ENCODE peak calls at places on chromosomes 1 and 21, in eight cellular contexts. I is astrocyte; D is CD8-positive, alpha-beta T cell; Y is PC-3; V is tibial nerve; F is esophagus squamous epithelium; L is breast epithelium; R is uterus. K is an unnamed sample.

GRCh38 chr1:170791941-170792340 is 128.0 kb downstream of the PRRX1 start:
- DNase-seq in F (no peak), R (no peak), V (no peak), D (no peak), Y (no peak), L (no peak), I (no peak), K (no peak)

GRCh38 chr1:41440321-41441090 is 44.0 kb downstream of the EDN2 start:
- DNase-seq in F (no peak), V (no peak), D (no peak), I (no peak), Y (no peak), L (no peak), R (no peak), K (no peak)

GRCh38 chr1:12622506-12622905 is 4.5 kb upstream of the DHRS3 start:
- DNase-seq in V (no peak), Y (no peak), D (no peak), L (no peak), R (peak), F (no peak), I (no peak), K (no peak)

GRCh38 chr1:46394872-46395465 is 852 bp downstream of the FAAH start:
- DNase-seq in L (no peak), F (no peak), D (no peak), I (no peak), R (peak), V (peak), Y (no peak), K (no peak)

GRCh38 chr1:242005866-242006565 is 7.1 kb upstream of the MAP1LC3C start:
- DNase-seq in D (no peak), V (no peak), I (peak), Y (peak), R (no peak), F (no peak), L (no peak), K (no peak)

GRCh38 chr21:45982758-45983731 is 1.5 kb downstream of the COL6A1 start:
- DNase-seq in D (no peak), I (no peak), F (no peak), Y (peak), L (peak), R (peak), V (no peak), K (no peak)

GRCh38 chr1:54037476-54037875 is 15.5 kb downstream of the TMEM59 start:
- DNase-seq in I (peak), F (no peak), L (no peak), R (no peak), V (no peak), Y (peak), D (no peak), K (no peak)

GRCh38 chr1:164440222-164440621 is 118.8 kb upstream of the PBX1 start:
- DNase-seq in D (no peak), V (no peak), L (no peak), I (peak), F (no peak), R (peak), Y (peak), K (peak)

GRCh38 chr1:15384301-15384901 is 25.3 kb upstream of the EFHD2 start:
- DNase-seq in F (no peak), D (no peak), I (peak), R (no peak), V (no peak), Y (no peak), L (no peak), K (peak)

GRCh38 chr1:93556291-93556690 is 108.4 kb downstream of the FNBP1L start:
- DNase-seq in V (no peak), Y (no peak), I (no peak), L (no peak), F (no peak), D (no peak), R (no peak), K (no peak)

GRCh38 chr1:9321480-9321849 is 28.8 kb downstream of the SPSB1 start:
- DNase-seq in Y (no peak), F (no peak), R (no peak), L (no peak), V (no peak), D (no peak), I (peak), K (no peak)

GRCh38 chr1:241518447-241519307 is 878 bp downstream of the FH start:
- DNase-seq in Y (peak), V (no peak), L (no peak), D (peak), I (peak), R (no peak), F (no peak), K (peak)

GRCh38 chr1:31299365-31299764 is 2.5 kb downstream of the ZCCHC17 start:
- DNase-seq in L (no peak), D (no peak), F (no peak), I (peak), Y (peak), R (no peak), V (no peak), K (no peak)

GRCh38 chr1:19210772-19211549 is 895 bp upstream of the UBR4 start:
- DNase-seq in V (no peak), L (no peak), F (no peak), D (no peak), I (peak), R (no peak), Y (peak), K (no peak)

DNA sequence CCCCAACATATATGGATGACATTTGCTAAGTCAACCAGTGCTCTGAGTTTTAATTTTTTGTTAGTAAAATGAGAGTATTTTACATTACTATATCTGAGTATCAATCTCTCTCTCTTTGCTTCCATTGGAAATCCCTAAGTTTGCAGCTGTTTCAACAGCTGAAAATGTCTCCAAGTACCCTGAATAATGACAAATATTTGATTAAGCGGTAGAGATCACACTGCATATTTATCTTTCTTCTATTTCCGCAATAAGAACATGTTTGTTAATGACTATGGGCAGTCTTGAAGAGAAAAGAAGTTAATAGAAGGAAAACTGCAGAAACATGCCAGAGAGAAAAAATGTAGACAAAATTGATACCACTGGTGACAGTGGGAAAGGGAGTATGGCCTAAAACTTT is 1117.5 kb downstream of the NCAM2 start:
- DNase-seq in D (no peak), I (no peak), V (no peak), F (no peak), R (no peak), L (no peak), Y (no peak), K (no peak)
- H3K27ac ChIP-seq in D (no peak), I (no peak), V (no peak), F (no peak), R (no peak), L (no peak), Y (no peak), K (no peak)

GRCh38 chr1:24468605-24469004 is 34.0 kb upstream of the RCAN3 start:
- DNase-seq in R (no peak), L (no peak), V (no peak), Y (no peak), D (no peak), F (no peak), I (no peak), K (no peak)

GRCh38 chr1:24465099-24465498 is 37.5 kb upstream of the RCAN3 start:
- DNase-seq in R (no peak), V (no peak), D (no peak), L (no peak), Y (no peak), F (no peak), I (no peak), K (no peak)

GRCh38 chr1:24464378-24464770 is 38.3 kb upstream of the RCAN3 start:
- DNase-seq in I (peak), L (no peak), D (no peak), Y (no peak), F (no peak), R (no peak), V (no peak), K (no peak)

GRCh38 chr1:24463756-24464377 is 38.8 kb upstream of the RCAN3 start:
- DNase-seq in F (no peak), D (no peak), L (no peak), Y (no peak), V (no peak), R (no peak), I (no peak), K (no peak)

GRCh38 chr1:24465638-24466037 is 37.0 kb upstream of the RCAN3 start:
- DNase-seq in Y (no peak), L (no peak), F (no peak), R (no peak), I (no peak), D (no peak), V (no peak), K (no peak)
- H3K27ac ChIP-seq in Y (no peak), L (no peak), F (no peak), R (no peak), I (no peak), D (no peak), V (no peak), K (no peak)

GRCh38 chr1:211939876-211940468 is 95.4 kb downstream of the INTS7 start:
- DNase-seq in R (no peak), V (no peak), Y (no peak), D (no peak), F (no peak), L (no peak), I (no peak), K (no peak)

GRCh38 chr1:211938473-211939080 is 96.8 kb downstream of the INTS7 start:
- DNase-seq in D (no peak), V (no peak), F (no peak), L (no peak), Y (no peak), I (no peak), R (no peak), K (no peak)

GRCh38 chr1:211934315-211934714 is 101.0 kb downstream of the INTS7 start:
- DNase-seq in R (no peak), V (no peak), F (no peak), D (no peak), I (no peak), Y (no peak), L (no peak), K (no peak)

GRCh38 chr1:211932581-211933010 is 102.0 kb upstream of the LPGAT1 start:
- DNase-seq in F (no peak), I (no peak), D (no peak), L (no peak), R (no peak), Y (no peak), V (no peak), K (no peak)

GRCh38 chr1:211935448-211935970 is 99.8 kb downstream of the INTS7 start:
- DNase-seq in F (no peak), V (no peak), R (no peak), D (no peak), I (no peak), L (no peak), Y (no peak), K (no peak)
- H3K27ac ChIP-seq in F (no peak), V (no peak), R (no peak), D (no peak), I (no peak), L (no peak), Y (no peak), K (no peak)

DNA sequence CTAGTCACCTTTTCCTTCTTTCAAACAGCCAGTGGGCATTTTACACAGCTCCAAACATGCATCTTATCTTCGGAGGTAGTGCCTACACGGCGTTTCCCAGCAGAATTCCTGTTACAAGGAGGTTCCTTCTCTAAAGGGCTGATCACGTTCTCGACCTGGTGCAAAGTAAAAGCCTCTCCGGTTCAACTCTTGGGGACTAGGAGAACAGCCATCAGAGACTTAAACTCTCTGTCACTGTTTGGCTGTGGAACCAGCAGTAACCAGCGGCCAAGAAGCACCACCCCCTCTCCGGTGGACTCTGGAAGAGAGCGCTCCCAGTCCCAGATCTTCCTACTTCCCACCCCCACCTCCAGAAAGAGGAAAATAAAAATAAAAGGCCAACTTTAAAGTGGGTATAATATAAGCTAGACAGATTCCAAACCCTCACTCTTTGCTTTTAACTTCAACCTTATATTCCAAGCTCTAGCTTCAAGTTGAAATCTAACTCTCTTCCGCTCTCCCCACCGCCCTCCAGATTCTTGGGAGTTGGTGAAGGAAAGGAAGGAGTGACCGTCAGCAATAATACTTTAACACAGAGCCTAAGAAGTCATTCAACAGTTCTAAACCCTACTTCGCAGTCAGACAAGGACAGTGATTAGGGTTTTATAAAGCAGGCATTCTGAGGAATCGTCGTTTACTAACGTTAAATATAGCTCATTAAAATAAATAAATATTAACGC is 2.9 kb downstream of the BRINP3 start:
- DNase-seq in L (no peak), D (no peak), Y (no peak), I (no peak), V (no peak), F (no peak), R (no peak), K (no peak)
- H3K27ac ChIP-seq in L (no peak), D (no peak), Y (no peak), I (no peak), V (peak), F (no peak), R (no peak), K (peak)

GRCh38 chr1:112389689-112390088 is 6.3 kb upstream of the CTTNBP2NL start:
- DNase-seq in L (no peak), F (no peak), V (no peak), R (no peak), D (no peak), Y (no peak), I (no peak), K (no peak)

GRCh38 chr1:112391603-112391940 is 4.4 kb upstream of the CTTNBP2NL start:
- DNase-seq in L (no peak), F (no peak), R (no peak), Y (no peak), I (no peak), V (no peak), D (no peak), K (no peak)

GRCh38 chr1:112393634-112393976 is 2.4 kb upstream of the CTTNBP2NL start:
- DNase-seq in D (no peak), Y (peak), V (no peak), I (no peak), L (no peak), F (no peak), R (peak), K (no peak)

GRCh38 chr1:112388436-112388835 is 7.6 kb upstream of the CTTNBP2NL start:
- DNase-seq in R (no peak), F (no peak), I (peak), D (no peak), V (no peak), L (no peak), Y (no peak), K (no peak)

DNA sequence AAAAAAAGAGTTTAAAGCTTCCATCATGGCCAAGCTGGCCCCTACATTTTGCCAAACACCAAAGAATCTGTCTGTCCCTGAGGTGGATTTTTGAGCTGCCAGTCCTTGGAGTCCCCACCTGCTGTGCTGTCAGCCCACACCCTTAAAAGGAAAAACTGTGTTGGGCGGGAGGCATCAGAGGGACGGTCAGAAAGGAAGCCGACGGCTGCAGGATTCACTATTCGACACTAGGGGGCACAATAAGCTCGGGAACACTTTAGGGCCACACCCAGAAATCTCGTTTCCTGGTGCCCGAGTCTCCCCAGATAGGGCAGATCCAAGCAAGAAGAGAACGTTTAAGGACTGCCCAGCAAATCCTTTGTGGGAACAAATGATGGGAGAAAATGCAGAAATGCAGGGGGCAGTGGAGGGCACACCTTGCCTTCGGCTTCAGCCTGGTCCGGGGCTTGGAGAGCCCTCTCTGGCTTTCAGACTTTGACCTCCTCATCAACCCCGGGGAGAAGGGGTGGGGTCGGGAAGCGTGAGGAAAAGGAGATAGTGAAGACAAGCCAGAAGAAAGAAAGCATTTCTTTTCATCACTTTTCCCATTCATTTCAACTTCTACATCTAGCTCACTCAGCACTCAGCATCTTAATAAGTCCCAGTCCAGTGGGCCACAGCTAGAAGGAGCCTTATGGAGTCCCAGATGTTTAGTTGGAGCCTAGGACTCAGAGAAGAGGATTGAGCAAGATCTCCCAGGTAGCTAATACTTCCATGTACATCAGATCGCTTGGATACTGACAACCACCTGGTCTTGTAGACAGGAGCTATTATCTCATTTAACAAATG is 5.0 kb upstream of the CTTNBP2NL start:
- DNase-seq in I (peak), V (peak), R (peak), D (peak), Y (peak), L (peak), F (peak), K (peak)
- H3K27ac ChIP-seq in I (peak), V (peak), R (peak), D (no peak), Y (peak), L (peak), F (peak), K (peak)

DNA sequence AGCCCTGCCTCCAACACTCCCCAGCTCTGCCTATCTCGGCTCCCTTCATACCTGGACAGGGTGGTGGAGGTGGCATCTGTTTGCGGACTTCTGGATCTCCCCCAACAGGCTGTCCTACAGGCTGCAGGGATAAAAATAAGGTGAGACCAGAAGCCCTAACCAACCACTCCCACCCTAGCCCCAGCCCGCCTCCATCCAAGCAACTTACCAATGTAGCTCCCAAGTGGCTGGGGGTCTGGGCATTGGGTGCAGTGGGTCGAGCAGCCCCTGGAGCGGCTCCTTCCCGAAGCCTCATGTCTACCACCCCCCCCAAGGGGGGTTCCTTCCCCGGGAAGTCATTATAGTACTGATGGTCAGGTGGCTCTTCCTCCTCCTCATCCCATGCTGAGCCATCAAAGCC is 4.4 kb downstream of the SHC1 start:
- DNase-seq in F (no peak), I (no peak), Y (no peak), V (no peak), R (no peak), L (no peak), D (no peak), K (no peak)
- H3K27ac ChIP-seq in F (no peak), I (no peak), Y (no peak), V (no peak), R (no peak), L (peak), D (no peak), K (no peak)

GRCh38 chr1:205208805-205209204 is 2.7 kb downstream of the DSTYK start:
- DNase-seq in V (no peak), Y (no peak), L (no peak), F (no peak), I (no peak), D (no peak), R (no peak), K (no peak)
- H3K27ac ChIP-seq in V (no peak), Y (no peak), L (no peak), F (no peak), I (no peak), D (no peak), R (no peak), K (no peak)

DNA sequence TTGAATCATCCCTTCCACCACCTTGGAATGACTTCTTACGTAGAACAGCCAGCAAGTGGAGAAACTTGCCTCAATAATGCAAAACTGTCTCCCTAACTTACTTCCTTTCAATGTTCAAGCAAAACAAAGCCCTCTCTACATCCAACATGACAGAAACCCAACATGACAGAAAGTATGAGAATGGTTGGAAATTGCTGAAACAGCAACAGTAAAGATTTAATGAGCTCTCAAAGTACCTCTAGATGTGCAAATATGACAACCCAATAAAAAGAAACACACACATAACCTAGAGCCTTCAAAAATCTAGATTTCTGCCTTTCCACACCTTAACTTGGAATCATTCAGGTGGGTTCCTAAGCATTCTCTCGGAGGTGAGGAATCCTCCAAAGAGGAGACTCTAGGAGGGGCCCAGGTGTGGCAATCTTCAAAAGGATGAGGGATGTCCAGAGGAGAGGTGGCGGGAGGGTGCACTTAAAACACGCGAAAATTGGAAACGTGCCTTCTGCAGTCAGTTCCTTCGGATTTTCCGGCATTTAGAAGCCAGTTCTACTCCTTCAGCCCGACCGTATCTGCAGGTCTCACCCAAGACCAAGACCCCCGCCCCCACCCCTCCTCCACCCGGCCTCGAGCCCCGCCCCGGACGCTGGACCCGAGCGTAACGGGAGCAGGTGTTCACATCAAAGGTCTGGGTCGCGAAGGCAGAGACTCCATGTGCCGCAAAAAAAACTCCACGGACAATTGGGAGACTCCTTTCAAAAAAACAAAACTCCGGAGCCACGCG is 996 bp upstream of the MGST3 start:
- DNase-seq in R (no peak), F (no peak), D (no peak), I (no peak), Y (no peak), L (no peak), V (no peak), K (no peak)
- H3K27ac ChIP-seq in R (peak), F (peak), D (peak), I (peak), Y (peak), L (peak), V (peak), K (peak)

K was measured in dorsolateral prefrontal cortex.